ENCODE peak calls at places on chromosome 18, in five cellular contexts. M is heart right ventricle, K is NB4, C is stomach, L is fibroblast of lung. E is an unnamed sample.

GRCh38 chr18:64171576-64171975 is 22.7 kb upstream of the LINC00305 start:
- DNase-seq in M (no peak), K (no peak), C (no peak), L (no peak), E (peak; percentile 75)

GRCh38 chr18:13136689-13137040 is 81.9 kb upstream of the LDLRAD4 start:
- DNase-seq in M (peak; percentile 48), K (peak; percentile 62), C (no peak), L (no peak), E (no peak)

GRCh38 chr18:5512191-5512590 is 31.6 kb downstream of the EPB41L3 start:
- DNase-seq in M (no peak), K (no peak), C (no peak), L (no peak), E (no peak)

GRCh38 chr18:37628466-37629220 is 63.0 kb upstream of the CELF4 start:
- DNase-seq in M (no peak), K (no peak), C (no peak), L (no peak), E (no peak)

GRCh38 chr18:12811191-12811950 is 72.7 kb downstream of the PTPN2 start:
- DNase-seq in M (no peak), K (no peak), C (no peak), L (no peak), E (no peak)

GRCh38 chr18:43622024-43622423 is 344.7 kb upstream of the SYT4 start:
- DNase-seq in M (no peak), K (no peak), C (no peak), L (no peak), E (no peak)

GRCh38 chr18:73824684-73825083 is 322.9 kb downstream of the FBXO15 start:
- DNase-seq in M (no peak), K (no peak), C (no peak), L (peak; percentile 74), E (peak; percentile 14)

GRCh38 chr18:955379-956066 is 50.9 kb downstream of the ADCYAP1 start:
- DNase-seq in M (no peak), K (no peak), C (no peak), L (no peak), E (no peak)

GRCh38 chr18:28113271-28114023 is 63.5 kb downstream of the CDH2 start:
- DNase-seq in M (no peak), K (no peak), C (no peak), L (no peak), E (peak; percentile 29)

GRCh38 chr18:22563098-22563707 is 145.5 kb upstream of the CTAGE1 start:
- DNase-seq in M (no peak), K (peak; percentile 69), C (peak; percentile 40), L (peak; percentile 95), E (peak; percentile 98)

GRCh38 chr18:76264073-76264472 is 231.0 kb downstream of the ZNF516 start:
- DNase-seq in M (no peak), K (no peak), C (no peak), L (no peak), E (no peak)

GRCh38 chr18:10230072-10230471 is 224.4 kb upstream of the APCDD1 start:
- DNase-seq in M (no peak), K (peak; percentile 90), C (no peak), L (peak; percentile 95), E (peak; percentile 75)

GRCh38 chr18:58148954-58149471 is 105.0 kb downstream of the NEDD4L start:
- DNase-seq in M (no peak), K (no peak), C (peak; percentile 75), L (no peak), E (no peak)

GRCh38 chr18:76465630-76466409 is 29.2 kb downstream of the ZNF516 start:
- DNase-seq in M (no peak), K (peak; percentile 49), C (no peak), L (no peak), E (no peak)

GRCh38 chr18:76992226-76993084 is 140.1 kb downstream of the MBP start:
- DNase-seq in M (no peak), K (no peak), C (no peak), L (no peak), E (no peak)

GRCh38 chr18:8617907-8618306 is 8.7 kb downstream of the RAB12 start:
- DNase-seq in M (no peak), K (no peak), C (no peak), L (no peak), E (no peak)

GRCh38 chr18:6146309-6146661 is 251.0 kb upstream of the TMEM200C start:
- DNase-seq in M (no peak), K (no peak), C (no peak), L (no peak), E (no peak)

GRCh38 chr18:79337620-79338019 is 58.1 kb upstream of the NFATC1 start:
- DNase-seq in M (no peak), K (no peak), C (no peak), L (no peak), E (no peak)

GRCh38 chr18:79949571-79950439 is 1.6 kb downstream of the SLC66A2 start:
- DNase-seq in M (peak; percentile 45), K (peak; percentile 93), C (peak; percentile 32), L (no peak), E (peak; percentile 26)

GRCh38 chr18:58163004-58163590 is 119.1 kb downstream of the NEDD4L start:
- DNase-seq in M (no peak), K (no peak), C (no peak), L (no peak), E (no peak)

GRCh38 chr18:37435996-37436395 is 129.6 kb downstream of the CELF4 start:
- DNase-seq in M (no peak), K (peak; percentile 7), C (no peak), L (peak; percentile 17), E (no peak)

GRCh38 chr18:75107931-75108276 is 101.0 kb downstream of the PTGR3 start:
- DNase-seq in M (no peak), K (no peak), C (no peak), L (no peak), E (no peak)

GRCh38 chr18:58288922-58289797 is 245.1 kb downstream of the NEDD4L start:
- DNase-seq in M (no peak), K (peak; percentile 11), C (no peak), L (peak; percentile 80), E (peak; percentile 79)

GRCh38 chr18:53018791-53019190 is 678.8 kb downstream of the DCC start:
- DNase-seq in M (no peak), K (peak; percentile 2), C (no peak), L (no peak), E (peak; percentile 2)

GRCh38 chr18:9047715-9048114 is 54.8 kb upstream of the NDUFV2 start:
- DNase-seq in M (no peak), K (no peak), C (no peak), L (no peak), E (no peak)

GRCh38 chr18:77170850-77171410 is 38.3 kb upstream of the MBP start:
- DNase-seq in M (no peak), K (no peak), C (no peak), L (no peak), E (no peak)

GRCh38 chr18:2657788-2658458 is 2.4 kb downstream of the SMCHD1 start:
- DNase-seq in M (no peak), K (peak; percentile 79), C (no peak), L (peak; percentile 86), E (peak; percentile 88)

GRCh38 chr18:55317322-55317721 is 270.7 kb downstream of the TCF4 start:
- DNase-seq in M (no peak), K (no peak), C (no peak), L (no peak), E (no peak)

GRCh38 chr18:55317832-55318231 is 270.2 kb downstream of the TCF4 start:
- DNase-seq in M (no peak), K (no peak), C (no peak), L (no peak), E (peak; percentile 28)

GRCh38 chr18:55314615-55315237 is 273.3 kb downstream of the TCF4 start:
- DNase-seq in M (no peak), K (no peak), C (no peak), L (no peak), E (no peak)

GRCh38 chr18:55318864-55319516 is 269.0 kb downstream of the TCF4 start:
- DNase-seq in M (no peak), K (no peak), C (no peak), L (peak; percentile 74), E (peak; percentile 87)

DNA sequence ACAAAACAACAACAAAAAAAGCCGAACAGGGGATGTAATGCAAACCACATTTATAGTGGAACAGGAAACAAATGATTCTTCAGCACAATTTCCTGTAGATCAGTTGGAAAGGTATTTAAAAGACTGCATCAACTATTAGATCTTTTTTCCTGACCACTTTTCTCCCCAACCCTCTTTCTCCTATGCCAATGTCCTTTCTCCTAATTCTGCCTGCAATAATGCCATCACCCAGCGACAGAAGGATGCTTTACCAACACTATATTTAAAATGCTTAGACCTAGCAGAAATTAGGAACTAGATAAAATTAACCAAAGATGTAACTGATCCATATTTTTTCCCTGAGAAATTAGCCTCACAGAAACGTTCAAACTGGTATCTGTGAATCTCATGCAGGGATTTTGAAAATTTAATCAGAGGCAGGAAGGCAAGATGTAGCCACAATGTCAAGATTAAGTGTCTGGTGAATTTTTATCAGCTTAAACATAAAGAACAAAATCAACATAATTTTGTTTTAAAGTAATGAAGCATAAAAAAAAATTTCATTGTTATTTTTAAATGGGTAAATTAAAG is 271.3 kb downstream of the TCF4 start:
- DNase-seq in M (no peak), K (no peak), C (no peak), L (no peak), E (peak; percentile 30)
- H3K4me3 ChIP-seq in M (peak overlapping the region; percentile 64), K (no peak overlapping the region), C (no peak overlapping the region), L (peak overlapping the region; percentile 2), E (no peak overlapping the region)

DNA sequence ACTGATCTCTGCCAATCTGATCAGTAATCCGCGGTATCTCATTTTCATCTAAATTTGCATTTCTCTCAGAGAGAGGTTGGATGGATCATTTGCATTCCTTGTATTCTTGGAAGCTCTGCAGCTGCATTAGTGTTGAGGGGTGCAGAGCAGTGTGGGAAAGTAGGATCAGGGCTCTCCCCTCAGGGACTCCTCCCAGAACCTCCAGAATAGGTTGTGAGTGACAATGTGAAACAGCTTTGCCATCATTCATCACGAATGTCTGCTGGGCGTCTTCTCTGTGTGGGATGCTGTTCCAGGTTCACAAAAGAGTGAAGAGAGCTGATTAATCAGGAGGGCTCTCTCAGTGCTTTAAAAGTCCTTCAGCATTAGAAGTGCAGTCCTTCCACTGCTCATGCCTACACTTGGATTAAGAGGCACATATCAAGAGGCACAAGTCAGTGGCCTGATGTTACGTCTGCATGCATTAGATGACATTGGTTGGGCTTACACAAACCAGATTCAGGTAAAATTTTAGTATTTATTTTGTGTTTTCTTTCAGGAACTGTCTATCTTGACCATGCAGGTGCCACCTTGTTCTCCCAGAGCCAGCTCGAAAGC is 7.5 kb downstream of the MOCOS start:
- DNase-seq in M (no peak), K (no peak), C (no peak), L (no peak), E (no peak)
- TF ChIP-seq CTCF in M (no peak), K (no peak), C (no peak), L (no peak), E (no peak)

GRCh38 chr18:46680784-46681695 is 24.0 kb upstream of the LOXHD1 start:
- DNase-seq in M (no peak), K (peak; percentile 27), C (no peak), L (no peak), E (no peak)
- H3K4me3 ChIP-seq in M (no peak overlapping the region), K (no peak overlapping the region), C (no peak overlapping the region), L (no peak overlapping the region), E (no peak overlapping the region)

GRCh38 chr18:44856157-44856556 is 175.5 kb downstream of the SETBP1 start:
- DNase-seq in M (no peak), K (no peak), C (no peak), L (no peak), E (no peak)

GRCh38 chr18:44852216-44852615 is 171.5 kb downstream of the SETBP1 start:
- DNase-seq in M (no peak), K (no peak), C (no peak), L (no peak), E (no peak)

GRCh38 chr18:44852818-44853217 is 172.1 kb downstream of the SETBP1 start:
- DNase-seq in M (no peak), K (no peak), C (no peak), L (no peak), E (no peak)

GRCh38 chr18:44857744-44858143 is 177.1 kb downstream of the SETBP1 start:
- DNase-seq in M (no peak), K (no peak), C (no peak), L (no peak), E (no peak)

GRCh38 chr18:44855681-44856080 is 175.0 kb downstream of the SETBP1 start:
- DNase-seq in M (no peak), K (no peak), C (no peak), L (no peak), E (no peak)
- TF ChIP-seq CTCF in M (no peak), K (no peak), C (no peak), L (no peak), E (no peak)